ENCODE peak calls at places on chromosomes 6 and 20, in ten cellular contexts. R is WERI-Rb-1, X is heart left ventricle, U is ovary, J is GM23248, N is stomach, S is keratinocyte, W is astrocyte of the spinal cord, V is uterus, D is colonic mucosa. E is an unnamed sample.
A peak's percentile ranks its signal among the peaks of the same experiment; 100 is the strongest.

GRCh38 chr6:166470029-166470862 is 87.5 kb upstream of the MPC1 start:
- DNase-seq in U (no peak), X (no peak), S (no peak), V (no peak), D (no peak), W (no peak), N (no peak), J (no peak), R (no peak), E (no peak)

GRCh38 chr6:139732451-139732850 is 358.0 kb upstream of the CITED2 start:
- DNase-seq in N (no peak), W (peak; percentile 68), S (no peak), V (peak; percentile 26), R (no peak), D (peak; percentile 34), X (no peak), U (no peak), J (peak; percentile 82), E (peak; percentile 48)

GRCh38 chr20:46688151-46689081 is 828 bp downstream of the TP53RK start:
- DNase-seq in N (no peak), J (peak; percentile 76), R (no peak), S (no peak), W (peak; percentile 28), U (no peak), X (no peak), V (no peak), D (no peak), E (no peak)

GRCh38 chr20:21640556-21640955 is 64.9 kb upstream of the PAX1 start:
- DNase-seq in U (no peak), W (no peak), S (no peak), V (no peak), D (no peak), J (no peak), N (no peak), R (no peak), X (no peak), E (no peak)

GRCh38 chr20:32249030-32249738 is 28.3 kb upstream of the KIF3B start:
- DNase-seq in D (no peak), W (no peak), V (no peak), U (no peak), S (no peak), N (no peak), R (no peak), X (no peak), J (no peak), E (no peak)

GRCh38 chr6:166949533-166950442 is 6.6 kb downstream of the RNASET2 start:
- DNase-seq in S (no peak), X (no peak), N (peak; percentile 54), W (no peak), U (no peak), V (no peak), R (no peak), D (peak; percentile 42), J (no peak), E (no peak)

GRCh38 chr6:145755682-145756081 is 20.4 kb upstream of the EPM2A start:
- DNase-seq in D (no peak), V (no peak), R (no peak), U (no peak), J (no peak), X (no peak), N (no peak), W (no peak), S (no peak), E (no peak)

GRCh38 chr6:163180874-163181541 is 233.5 kb upstream of the QKI start:
- DNase-seq in U (peak; percentile 20), S (no peak), N (peak; percentile 77), X (peak; percentile 87), J (peak; percentile 68), W (peak; percentile 68), R (no peak), D (no peak), V (peak; percentile 26), E (peak; percentile 56)

GRCh38 chr6:139027620-139028182 is 844 bp upstream of the ABRACL start:
- DNase-seq in V (no peak), X (no peak), D (peak; percentile 63), S (peak; percentile 13), W (no peak), R (no peak), J (peak; percentile 64), U (no peak), N (peak; percentile 41), E (no peak)

GRCh38 chr6:167501831-167502385 is 177.0 kb downstream of the TTLL2 start:
- DNase-seq in V (no peak), R (peak; percentile 41), S (no peak), U (no peak), N (peak; percentile 70), X (no peak), D (peak; percentile 55), J (no peak), W (peak; percentile 8), E (peak; percentile 23)

DNA sequence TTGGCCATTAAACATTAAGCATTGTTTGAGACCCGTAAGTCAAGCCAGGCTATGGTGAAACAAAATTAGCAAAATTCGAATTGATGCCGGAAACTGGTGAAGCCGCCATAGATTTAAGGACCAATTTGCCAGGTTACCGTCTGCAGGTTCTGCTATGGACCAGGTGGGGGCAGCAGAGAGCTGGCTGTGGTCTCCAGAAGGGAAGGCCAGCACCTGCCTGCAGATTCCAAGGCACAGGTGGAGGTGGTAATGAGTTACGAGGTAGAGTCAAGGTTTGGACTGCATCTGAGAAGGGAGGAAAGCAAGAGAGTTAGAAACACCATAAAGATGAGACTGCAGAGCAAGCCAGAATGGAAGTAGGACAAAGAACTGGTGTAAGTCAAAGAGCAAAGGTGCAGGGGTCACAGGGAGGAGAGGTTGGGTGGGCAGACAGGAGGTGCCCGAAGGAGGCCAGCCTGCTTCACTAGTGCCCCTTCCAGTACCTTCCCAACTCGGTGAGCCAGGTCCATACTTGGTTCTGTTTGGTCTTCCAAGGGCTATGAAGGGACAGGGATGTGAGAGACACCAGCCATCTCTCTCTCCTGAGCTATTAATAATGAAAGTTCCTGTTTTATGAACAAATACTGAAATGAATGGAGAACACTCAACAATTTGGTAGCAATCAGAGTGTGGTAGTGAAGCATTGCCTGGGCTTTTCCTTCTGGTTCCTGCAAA is 131.6 kb upstream of the ESR1 start:
- DNase-seq in U (no peak), N (peak; percentile 72), W (peak; percentile 24), R (peak; percentile 53), J (peak; percentile 57), X (no peak), V (no peak), S (no peak), D (peak; percentile 39), E (no peak)
- H3K4me3 ChIP-seq in U (no peak overlapping the region), N (no peak overlapping the region), W (no peak overlapping the region), R (no peak overlapping the region), J (no peak overlapping the region), X (no peak overlapping the region), V (no peak overlapping the region), S (no peak overlapping the region), D (no peak overlapping the region), E (no peak overlapping the region)

DNA sequence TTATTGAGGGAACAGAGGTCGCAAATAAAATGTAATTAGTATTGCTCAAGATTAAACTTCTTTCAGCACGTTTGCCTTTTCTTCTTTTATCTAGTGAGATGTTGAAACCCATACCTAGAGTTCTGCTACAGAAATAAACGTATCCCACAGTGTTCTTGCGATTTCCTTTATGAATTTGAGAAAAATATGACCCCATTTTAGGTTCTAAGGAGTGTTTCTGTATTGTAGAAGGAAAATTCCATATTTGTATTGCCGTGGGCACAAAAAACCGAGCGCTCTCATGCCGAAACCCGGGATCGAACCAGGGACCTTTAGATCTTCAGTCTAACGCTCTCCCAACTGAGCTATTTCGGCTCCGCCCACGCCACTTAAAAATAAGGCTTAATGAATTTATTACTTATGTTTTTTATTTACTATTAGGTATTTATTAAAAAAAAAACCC is 23.7 kb downstream of the ZNF311 start:
- DNase-seq in J (peak; percentile 66), X (peak; percentile 60), V (peak; percentile 74), W (peak; percentile 84), D (peak; percentile 79), R (peak; percentile 84), S (no peak), N (peak; percentile 65), U (peak; percentile 81), E (peak; percentile 31)
- H3K4me3 ChIP-seq in J (peak overlapping the region; percentile 90), X (peak overlapping the region; percentile 63), V (peak overlapping the region; percentile 66), W (peak overlapping the region; percentile 83), D (peak overlapping the region; percentile 44), R (peak overlapping the region; percentile 94), S (peak overlapping the region; percentile 86), N (peak overlapping the region; percentile 60), U (peak overlapping the region; percentile 69), E (peak overlapping the region; percentile 74)

GRCh38 chr6:144349690-144350132 is 64.6 kb downstream of the UTRN start:
- DNase-seq in D (no peak), S (no peak), X (no peak), N (no peak), V (no peak), J (peak; percentile 75), W (peak; percentile 84), R (no peak), U (no peak), E (no peak)
- H3K4me3 ChIP-seq in D (no peak overlapping the region), S (peak overlapping the region; percentile 58), X (peak overlapping the region; percentile 13), N (no peak overlapping the region), V (no peak overlapping the region), J (peak overlapping the region; percentile 10), W (no peak overlapping the region), R (no peak overlapping the region), U (no peak overlapping the region), E (no peak overlapping the region)

GRCh38 chr6:169766921-169767736 is 15.7 kb downstream of the ERMARD start:
- DNase-seq in X (no peak), V (no peak), J (no peak), W (no peak), N (no peak), R (no peak), U (no peak), D (no peak), S (no peak), E (no peak)
- H3K4me3 ChIP-seq in X (no peak overlapping the region), V (no peak overlapping the region), J (no peak overlapping the region), W (no peak overlapping the region), N (no peak overlapping the region), R (no peak overlapping the region), U (no peak overlapping the region), D (no peak overlapping the region), S (no peak overlapping the region), E (no peak overlapping the region)

DNA sequence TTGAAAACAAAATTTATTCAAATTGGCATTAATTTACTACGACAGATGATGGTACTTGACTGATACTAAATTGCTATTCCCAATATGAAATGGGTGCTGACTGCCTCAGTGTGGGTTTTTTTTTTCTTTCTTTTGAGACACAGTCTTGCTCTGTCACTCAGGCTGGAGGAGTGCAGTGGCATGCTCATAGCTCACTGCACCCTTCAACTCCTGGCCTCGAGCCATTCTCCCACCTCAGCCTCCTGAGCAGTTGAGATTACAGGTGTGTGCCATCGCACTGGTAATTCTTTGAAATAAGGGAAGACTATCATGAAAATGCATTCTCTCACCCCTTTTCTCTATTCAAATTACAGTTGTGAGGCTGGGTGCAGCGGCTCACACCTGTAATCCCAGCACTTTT is 22.5 kb downstream of the PDSS2 start:
- DNase-seq in D (no peak), W (no peak), X (no peak), R (no peak), N (no peak), S (no peak), J (no peak), V (no peak), U (no peak), E (no peak)
- H3K4me3 ChIP-seq in D (no peak overlapping the region), W (no peak overlapping the region), X (no peak overlapping the region), R (no peak overlapping the region), N (no peak overlapping the region), S (no peak overlapping the region), J (no peak overlapping the region), V (no peak overlapping the region), U (no peak overlapping the region), E (no peak overlapping the region)